ENCODE peak calls at places on chromosomes 6 and 20, in ten cellular contexts. B, D, T, I, W, S, Z, K, A and G are unnamed samples.

GRCh38 chr20:19832875-19833274 is 74.8 kb downstream of the RIN2 start:
- DNase-seq in B (no peak), D (no peak), T (no peak), I (no peak), W (no peak), S (no peak), Z (no peak), K (no peak), A (no peak), G (no peak)

GRCh38 chr6:65999288-65999791 is 292.3 kb upstream of the EYS start:
- DNase-seq in B (no peak), D (no peak), T (no peak), I (no peak), W (no peak), S (no peak), Z (no peak), K (no peak), A (no peak), G (no peak)

GRCh38 chr6:168060521-168060931 is 18.5 kb downstream of the FRMD1 start:
- DNase-seq in B (peak), D (peak), T (peak), I (no peak), W (peak), S (no peak), Z (peak), K (peak), A (no peak), G (no peak)

GRCh38 chr20:1463971-1464570 is 2.6 kb downstream of the NSFL1C start:
- DNase-seq in B (no peak), D (no peak), T (no peak), I (no peak), W (no peak), S (no peak), Z (no peak), K (no peak), A (no peak), G (no peak)

GRCh38 chr20:15865553-15865952 is 707.7 kb downstream of the KIF16B start:
- DNase-seq in B (no peak), D (no peak), T (no peak), I (no peak), W (no peak), S (no peak), Z (no peak), K (no peak), A (no peak), G (no peak)

GRCh38 chr6:168284187-168284586 is 35.4 kb downstream of the DACT2 start:
- DNase-seq in B (no peak), D (peak), T (no peak), I (no peak), W (no peak), S (no peak), Z (no peak), K (no peak), A (no peak), G (no peak)

GRCh38 chr6:33297406-33297955 is 1.3 kb downstream of the RGL2 start:
- DNase-seq in B (no peak), D (no peak), T (no peak), I (no peak), W (no peak), S (no peak), Z (no peak), K (no peak), A (no peak), G (no peak)

GRCh38 chr6:152897807-152898399 is 84.9 kb downstream of the FBXO5 start:
- DNase-seq in B (peak), D (peak), T (peak), I (peak), W (peak), S (peak), Z (peak), K (peak), A (peak), G (peak)

GRCh38 chr6:144797881-144798589 is 512.9 kb downstream of the UTRN start:
- DNase-seq in B (peak), D (peak), T (peak), I (no peak), W (no peak), S (no peak), Z (no peak), K (no peak), A (no peak), G (no peak)

GRCh38 chr6:167044696-167045095 is 45.5 kb downstream of the CEP43 start:
- DNase-seq in B (no peak), D (no peak), T (no peak), I (no peak), W (no peak), S (no peak), Z (no peak), K (no peak), A (no peak), G (no peak)

GRCh38 chr6:51868591-51869355 is 218.6 kb downstream of the PKHD1 start:
- DNase-seq in B (no peak), D (no peak), T (no peak), I (no peak), W (no peak), S (no peak), Z (no peak), K (no peak), A (no peak), G (no peak)

GRCh38 chr20:58017237-58017969 is 211.1 kb downstream of the ANKRD60 start:
- DNase-seq in B (no peak), D (peak), T (peak), I (no peak), W (peak), S (no peak), Z (no peak), K (no peak), A (no peak), G (no peak)

GRCh38 chr20:25018425-25018824 is 25.9 kb upstream of the APMAP start:
- DNase-seq in B (no peak), D (no peak), T (no peak), I (no peak), W (no peak), S (no peak), Z (no peak), K (no peak), A (no peak), G (no peak)

GRCh38 chr6:115773741-115774140 is 286.9 kb downstream of the FRK start:
- DNase-seq in B (no peak), D (no peak), T (no peak), I (no peak), W (no peak), S (no peak), Z (no peak), K (no peak), A (no peak), G (no peak)

GRCh38 chr6:144897441-144897921 is 612.3 kb downstream of the UTRN start:
- DNase-seq in B (peak), D (peak), T (peak), I (no peak), W (peak), S (no peak), Z (no peak), K (no peak), A (no peak), G (no peak)

GRCh38 chr20:19347943-19348456 is 135.6 kb downstream of the SLC24A3 start:
- DNase-seq in B (no peak), D (no peak), T (no peak), I (no peak), W (no peak), S (no peak), Z (no peak), K (no peak), A (no peak), G (no peak)

GRCh38 chr6:130215526-130215925 is 7.2 kb downstream of the SAMD3 start:
- DNase-seq in B (no peak), D (no peak), T (no peak), I (no peak), W (no peak), S (peak), Z (no peak), K (no peak), A (no peak), G (no peak)

GRCh38 chr6:155143610-155144106 is 120.2 kb upstream of the CLDN20 start:
- DNase-seq in B (peak), D (no peak), T (no peak), I (no peak), W (peak), S (no peak), Z (no peak), K (no peak), A (no peak), G (no peak)

GRCh38 chr6:102407886-102408741 is 1014.6 kb downstream of the GRIK2 start:
- DNase-seq in B (no peak), D (no peak), T (no peak), I (no peak), W (no peak), S (no peak), Z (no peak), K (no peak), A (no peak), G (no peak)

GRCh38 chr6:136201735-136202134 is 48.4 kb downstream of the MTFR2 start:
- DNase-seq in B (no peak), D (no peak), T (no peak), I (no peak), W (no peak), S (no peak), Z (no peak), K (no peak), A (peak), G (no peak)

GRCh38 chr20:34834459-34834893 is 9.0 kb upstream of the NCOA6 start:
- DNase-seq in B (peak), D (peak), T (no peak), I (no peak), W (peak), S (no peak), Z (no peak), K (no peak), A (peak), G (peak)

GRCh38 chr20:2741463-2741862 is 48.9 kb downstream of the EBF4 start:
- DNase-seq in B (no peak), D (no peak), T (no peak), I (no peak), W (no peak), S (peak), Z (no peak), K (no peak), A (no peak), G (no peak)

GRCh38 chr6:26215200-26216014 is 128.2 kb downstream of the HFE start:
- DNase-seq in B (peak), D (no peak), T (no peak), I (no peak), W (peak), S (no peak), Z (no peak), K (no peak), A (no peak), G (no peak)

GRCh38 chr20:57902478-57902877 is 192.7 kb upstream of the PMEPA1 start:
- DNase-seq in B (peak), D (peak), T (peak), I (no peak), W (peak), S (no peak), Z (no peak), K (no peak), A (no peak), G (no peak)

GRCh38 chr20:61297491-61297890 is 45.4 kb downstream of the CDH4 start:
- DNase-seq in B (no peak), D (no peak), T (no peak), I (no peak), W (no peak), S (no peak), Z (no peak), K (no peak), A (no peak), G (no peak)

GRCh38 chr6:122696079-122696478 is 83.4 kb upstream of the FABP7 start:
- DNase-seq in B (peak), D (peak), T (peak), I (no peak), W (peak), S (no peak), Z (no peak), K (no peak), A (no peak), G (no peak)

GRCh38 chr20:37649017-37649416 is 44.8 kb upstream of the CTNNBL1 start:
- DNase-seq in B (peak), D (no peak), T (no peak), I (no peak), W (no peak), S (no peak), Z (no peak), K (no peak), A (no peak), G (no peak)